ENCODE peak calls at places on chromosomes 3 and 15, in seven cellular contexts. L, D, O, T, J, M and G are unnamed samples.

GRCh38 chr15:37877851-37878577 is 56.4 kb upstream of the TMCO5A start:
- DNase-seq in L (no peak), D (no peak), O (peak; percentile 98), T (no peak), J (no peak), M (no peak), G (no peak)

GRCh38 chr15:89772933-89773583 is 3.1 kb upstream of the MESP2 start:
- DNase-seq in L (no peak), D (peak; percentile 24), O (peak; percentile 27), T (no peak), J (no peak), M (no peak), G (no peak)

GRCh38 chr3:115857518-115858136 is 234.3 kb downstream of the GAP43 start:
- DNase-seq in L (no peak), D (no peak), O (no peak), T (no peak), J (no peak), M (no peak), G (no peak)

GRCh38 chr15:55457401-55458022 is 49.2 kb downstream of the PIERCE2 start:
- DNase-seq in L (no peak), D (peak; percentile 9), O (no peak), T (no peak), J (no peak), M (no peak), G (no peak)

GRCh38 chr15:93141373-93141790 is 52.4 kb upstream of the RGMA start:
- DNase-seq in L (no peak), D (peak; percentile 26), O (no peak), T (no peak), J (no peak), M (no peak), G (no peak)

GRCh38 chr15:63870403-63871209 is 36.9 kb upstream of the HERC1 start:
- DNase-seq in L (no peak), D (no peak), O (peak; percentile 63), T (peak; percentile 74), J (no peak), M (no peak), G (no peak)

GRCh38 chr3:31804251-31805051 is 176.6 kb downstream of the OSBPL10 start:
- DNase-seq in L (no peak), D (no peak), O (no peak), T (no peak), J (no peak), M (no peak), G (no peak)

GRCh38 chr3:88912294-88913014 is 195.0 kb upstream of the EPHA3 start:
- DNase-seq in L (no peak), D (no peak), O (no peak), T (peak; percentile 3), J (no peak), M (no peak), G (no peak)

GRCh38 chr15:73959012-73959581 is 32.8 kb downstream of the LOXL1 start:
- DNase-seq in L (no peak), D (peak; percentile 35), O (no peak), T (no peak), J (no peak), M (no peak), G (no peak)

GRCh38 chr15:49387471-49387870 is 35.6 kb upstream of the FGF7 start:
- DNase-seq in L (no peak), D (no peak), O (no peak), T (no peak), J (no peak), M (no peak), G (no peak)

GRCh38 chr3:151501905-151502615 is 41.2 kb upstream of the IGSF10 start:
- DNase-seq in L (no peak), D (no peak), O (no peak), T (no peak), J (no peak), M (no peak), G (no peak)

GRCh38 chr15:26156041-26156440 is 292.9 kb upstream of the ATP10A start:
- DNase-seq in L (no peak), D (no peak), O (no peak), T (no peak), J (no peak), M (no peak), G (no peak)

GRCh38 chr3:180290300-180290699 is 253.6 kb upstream of the PEX5L start:
- DNase-seq in L (no peak), D (no peak), O (no peak), T (no peak), J (no peak), M (no peak), G (no peak)

GRCh38 chr3:130950641-130951040 is 56.8 kb downstream of the ATP2C1 start:
- DNase-seq in L (no peak), D (no peak), O (peak; percentile 52), T (no peak), J (no peak), M (no peak), G (no peak)

GRCh38 chr15:27690290-27690689 is 408.8 kb downstream of the OCA2 start:
- DNase-seq in L (no peak), D (no peak), O (no peak), T (no peak), J (no peak), M (no peak), G (no peak)

GRCh38 chr15:70815604-70816003 is 38.4 kb downstream of the LARP6 start:
- DNase-seq in L (no peak), D (no peak), O (no peak), T (no peak), J (no peak), M (no peak), G (no peak)

GRCh38 chr3:183350164-183350563 is 78.3 kb downstream of the MCF2L2 start:
- DNase-seq in L (no peak), D (no peak), O (no peak), T (no peak), J (no peak), M (no peak), G (no peak)

GRCh38 chr3:15313461-15313860 is 18.9 kb downstream of the SH3BP5 start:
- DNase-seq in L (no peak), D (no peak), O (no peak), T (no peak), J (no peak), M (peak; percentile 69), G (no peak)

GRCh38 chr3:38054166-38054991 is 15.4 kb downstream of the DLEC1 start:
- DNase-seq in L (no peak), D (no peak), O (no peak), T (no peak), J (no peak), M (no peak), G (no peak)